ENCODE peak calls at places on chromosomes 1 and 21, in six cellular contexts. One of them, this sample, is unnamed. For H3K36me3, the result is how much of the 10 kb centered on the place peaks cover.

GRCh38 chr1:223022641-223023473 is 120.2 kb downstream of the TLR5 start:
- DNase-seq in HCT116: no peak
- DNase-seq in endothelial cell of umbilical vein: no peak
- DNase-seq in GM23338: peak
- DNase-seq in GM12878: no peak
- DNase-seq in K562: no peak
- DNase-seq in this sample: peak

GRCh38 chr1:232012773-232013386 is 386.3 kb downstream of the DISC1 start:
- DNase-seq in HCT116: no peak
- DNase-seq in endothelial cell of umbilical vein: peak
- DNase-seq in GM23338: no peak
- DNase-seq in GM12878: no peak
- DNase-seq in K562: no peak
- DNase-seq in this sample: no peak

GRCh38 chr1:218369688-218370511 is 24.8 kb downstream of the TGFB2 start:
- DNase-seq in HCT116: no peak
- DNase-seq in endothelial cell of umbilical vein: no peak
- DNase-seq in GM23338: no peak
- DNase-seq in GM12878: no peak
- DNase-seq in K562: no peak
- DNase-seq in this sample: no peak

GRCh38 chr1:11828511-11828910 is 19.1 kb downstream of the NPPA start:
- DNase-seq in HCT116: no peak
- DNase-seq in endothelial cell of umbilical vein: no peak
- DNase-seq in GM23338: no peak
- DNase-seq in GM12878: no peak
- DNase-seq in K562: no peak
- DNase-seq in this sample: no peak

GRCh38 chr1:10338047-10338446 is 60.8 kb upstream of the PGD start:
- DNase-seq in HCT116: peak
- DNase-seq in endothelial cell of umbilical vein: peak
- DNase-seq in GM23338: peak
- DNase-seq in GM12878: no peak
- DNase-seq in K562: peak
- DNase-seq in this sample: no peak

GRCh38 chr1:238764779-238765178 is 621.6 kb upstream of the CHRM3 start:
- DNase-seq in HCT116: no peak
- DNase-seq in endothelial cell of umbilical vein: no peak
- DNase-seq in GM23338: no peak
- DNase-seq in GM12878: no peak
- DNase-seq in K562: no peak
- DNase-seq in this sample: no peak

GRCh38 chr1:23354260-23354659 is 10.2 kb upstream of the HNRNPR start:
- DNase-seq in HCT116: no peak
- DNase-seq in endothelial cell of umbilical vein: no peak
- DNase-seq in GM23338: peak
- DNase-seq in GM12878: no peak
- DNase-seq in K562: no peak
- DNase-seq in this sample: no peak

GRCh38 chr21:37364722-37365121 is 1.9 kb upstream of the DYRK1A start:
- DNase-seq in HCT116: no peak
- DNase-seq in endothelial cell of umbilical vein: no peak
- DNase-seq in GM23338: no peak
- DNase-seq in GM12878: no peak
- DNase-seq in K562: peak
- DNase-seq in this sample: no peak

GRCh38 chr1:179034720-179035119 is 9.0 kb downstream of the FAM20B start:
- DNase-seq in HCT116: no peak
- DNase-seq in endothelial cell of umbilical vein: peak
- DNase-seq in GM23338: no peak
- DNase-seq in GM12878: peak
- DNase-seq in K562: no peak
- DNase-seq in this sample: no peak

GRCh38 chr1:19657511-19657910 is 7.2 kb upstream of the HTR6 start:
- DNase-seq in HCT116: no peak
- DNase-seq in endothelial cell of umbilical vein: no peak
- DNase-seq in GM23338: no peak
- DNase-seq in GM12878: no peak
- DNase-seq in K562: no peak
- DNase-seq in this sample: no peak

GRCh38 chr1:94240822-94241221 is 3.4 kb upstream of the ARHGAP29 start:
- DNase-seq in HCT116: no peak
- DNase-seq in endothelial cell of umbilical vein: peak
- DNase-seq in GM23338: peak
- DNase-seq in GM12878: no peak
- DNase-seq in K562: no peak
- DNase-seq in this sample: no peak

GRCh38 chr1:197620660-197621273 is 154.5 kb downstream of the DENND1B start:
- DNase-seq in HCT116: no peak
- DNase-seq in endothelial cell of umbilical vein: no peak
- DNase-seq in GM23338: no peak
- DNase-seq in GM12878: no peak
- DNase-seq in K562: no peak
- DNase-seq in this sample: no peak

GRCh38 chr1:197614916-197615692 is 160.2 kb downstream of the DENND1B start:
- DNase-seq in HCT116: peak
- DNase-seq in endothelial cell of umbilical vein: peak
- DNase-seq in GM23338: peak
- DNase-seq in GM12878: peak
- DNase-seq in K562: peak
- DNase-seq in this sample: no peak

GRCh38 chr1:197618065-197618464 is 157.2 kb downstream of the DENND1B start:
- DNase-seq in HCT116: no peak
- DNase-seq in endothelial cell of umbilical vein: peak
- DNase-seq in GM23338: no peak
- DNase-seq in GM12878: no peak
- DNase-seq in K562: no peak
- DNase-seq in this sample: no peak

GRCh38 chr1:197619008-197619640 is 156.2 kb downstream of the DENND1B start:
- DNase-seq in HCT116: peak
- DNase-seq in endothelial cell of umbilical vein: peak
- DNase-seq in GM23338: peak
- DNase-seq in GM12878: no peak
- DNase-seq in K562: no peak
- DNase-seq in this sample: no peak

DNA sequence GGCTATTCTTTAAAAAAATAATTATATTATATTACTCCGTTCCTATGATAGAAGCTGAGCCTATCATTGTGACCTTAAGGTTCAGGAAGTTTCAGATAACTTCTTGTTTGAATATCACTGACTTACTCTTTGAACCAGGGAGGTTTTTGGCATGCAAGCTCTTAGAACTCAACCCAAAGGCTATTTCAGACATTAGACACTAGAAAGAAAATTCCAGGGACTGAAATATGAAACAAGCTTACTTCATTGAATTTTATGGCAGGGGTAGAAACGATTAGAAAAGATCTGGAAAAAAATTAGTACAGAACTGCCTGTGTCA is 159.6 kb downstream of the DENND1B start:
- DNase-seq in HCT116: no peak
- DNase-seq in endothelial cell of umbilical vein: no peak
- DNase-seq in GM23338: no peak
- DNase-seq in GM12878: no peak
- DNase-seq in K562: no peak
- DNase-seq in this sample: no peak
- TF ChIP-seq POLR2AphosphoS5 in HCT116: no peak
- TF ChIP-seq POLR2AphosphoS5 in endothelial cell of umbilical vein: no peak
- TF ChIP-seq POLR2AphosphoS5 in GM23338: no peak
- TF ChIP-seq POLR2AphosphoS5 in GM12878: no peak
- TF ChIP-seq POLR2AphosphoS5 in K562: no peak
- TF ChIP-seq POLR2AphosphoS5 in this sample: no peak

DNA sequence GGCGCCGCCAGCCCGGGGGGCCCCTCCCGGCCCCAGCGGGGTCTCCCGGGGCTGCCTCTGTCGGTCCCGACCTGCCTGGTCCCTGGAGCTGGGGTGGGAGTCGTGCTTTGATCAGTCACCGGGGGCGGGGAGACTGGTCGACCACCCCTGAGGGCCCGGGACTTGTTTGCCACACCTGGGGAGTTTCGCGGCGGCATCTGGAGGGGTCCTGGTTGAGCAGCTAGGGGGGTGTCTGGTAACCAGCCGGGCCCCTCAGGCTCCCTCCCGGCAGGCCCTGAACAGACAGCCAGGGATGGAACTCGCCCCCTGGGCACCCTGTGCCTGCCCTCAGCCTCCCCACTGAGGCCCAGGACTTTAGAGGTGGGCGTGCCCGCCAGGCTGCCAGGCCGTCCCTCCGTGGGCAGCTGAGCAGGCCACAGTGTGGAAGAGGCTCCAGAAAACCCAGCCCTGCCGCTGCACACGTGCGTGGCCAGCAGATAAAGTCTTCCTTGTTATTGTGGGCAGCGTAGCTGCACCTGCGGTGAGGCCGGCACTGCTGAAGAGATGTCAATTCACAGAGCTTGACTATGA is 13.3 kb upstream of the SAMD11 start:
- DNase-seq in HCT116: no peak
- DNase-seq in endothelial cell of umbilical vein: no peak
- DNase-seq in GM23338: no peak
- DNase-seq in GM12878: no peak
- DNase-seq in K562: no peak
- DNase-seq in this sample: no peak
- TF ChIP-seq EZH2 in HCT116: no peak
- TF ChIP-seq EZH2 in endothelial cell of umbilical vein: no peak
- TF ChIP-seq EZH2 in GM23338: no peak
- TF ChIP-seq EZH2 in GM12878: no peak
- TF ChIP-seq EZH2 in K562: no peak
- TF ChIP-seq EZH2 in this sample: no peak

DNA sequence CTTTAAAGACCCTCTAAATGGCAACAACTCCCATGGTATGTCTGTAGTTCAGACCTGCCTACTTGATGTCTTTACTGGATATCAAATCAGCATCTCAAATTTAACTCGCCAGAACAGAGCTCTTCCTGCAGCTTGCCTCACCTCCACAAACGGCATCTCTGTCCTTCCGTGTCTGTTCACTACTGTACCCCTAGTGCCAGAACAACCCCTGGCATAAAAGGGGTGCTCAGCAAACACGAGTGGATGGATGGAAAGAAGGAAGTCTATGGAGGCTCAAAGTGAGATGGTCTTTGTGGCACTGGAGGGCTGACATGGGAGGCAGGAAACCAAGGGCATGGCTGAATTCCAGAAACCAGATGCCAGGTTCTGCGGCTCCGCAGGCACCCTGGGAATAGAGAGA is 22.7 kb downstream of the MRPL37 start:
- DNase-seq in HCT116: no peak
- DNase-seq in endothelial cell of umbilical vein: no peak
- DNase-seq in GM23338: no peak
- DNase-seq in GM12878: no peak
- DNase-seq in K562: no peak
- DNase-seq in this sample: no peak
- H3K36me3 ChIP-seq in HCT116: under half
- H3K36me3 ChIP-seq in endothelial cell of umbilical vein: under half
- H3K36me3 ChIP-seq in GM23338: under half
- H3K36me3 ChIP-seq in GM12878: under half
- H3K36me3 ChIP-seq in K562: half or more
- H3K36me3 ChIP-seq in this sample: under half

GRCh38 chr1:39178541-39179431 is 25.7 kb upstream of the MACF1 start:
- DNase-seq in HCT116: peak
- DNase-seq in endothelial cell of umbilical vein: peak
- DNase-seq in GM23338: no peak
- DNase-seq in GM12878: no peak
- DNase-seq in K562: peak
- DNase-seq in this sample: no peak
- TF ChIP-seq POLR2AphosphoS5 in HCT116: peak
- TF ChIP-seq POLR2AphosphoS5 in endothelial cell of umbilical vein: peak
- TF ChIP-seq POLR2AphosphoS5 in GM23338: no peak
- TF ChIP-seq POLR2AphosphoS5 in GM12878: no peak
- TF ChIP-seq POLR2AphosphoS5 in K562: no peak
- TF ChIP-seq POLR2AphosphoS5 in this sample: no peak

DNA sequence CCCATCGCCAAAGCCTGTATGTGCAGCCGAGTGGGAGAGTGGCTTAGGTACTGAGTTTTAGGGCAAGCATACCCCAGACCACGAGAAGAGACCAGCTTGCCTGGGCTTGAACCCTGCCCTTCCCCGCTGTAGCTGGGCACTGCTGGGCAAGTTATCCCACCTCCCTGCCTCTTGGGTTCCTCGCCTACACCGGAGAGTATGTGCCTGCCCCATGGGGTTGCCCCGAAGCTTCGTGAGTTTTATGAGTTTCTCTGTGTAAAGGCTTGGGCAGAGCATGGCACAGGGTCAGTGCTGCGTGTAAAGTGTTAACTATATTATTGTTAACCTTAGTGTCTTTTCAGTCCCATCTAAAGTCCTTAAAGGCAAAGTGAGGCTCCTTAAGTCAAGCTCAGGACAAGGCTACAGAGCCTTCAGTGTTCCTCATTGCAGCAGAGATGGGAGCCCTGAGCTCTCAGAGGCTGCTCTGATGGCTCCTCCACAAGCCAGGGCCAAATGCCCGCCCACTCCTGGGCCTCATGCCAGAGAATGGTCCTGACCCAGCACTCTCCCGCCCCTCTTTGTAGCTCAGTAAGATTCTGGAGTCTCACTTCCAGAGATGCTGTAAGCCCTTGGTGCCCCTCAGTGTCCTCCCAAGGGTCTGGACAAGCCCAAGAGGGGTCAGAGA is 37.0 kb upstream of the KCNA10 start:
- DNase-seq in HCT116: no peak
- DNase-seq in endothelial cell of umbilical vein: no peak
- DNase-seq in GM23338: peak
- DNase-seq in GM12878: no peak
- DNase-seq in K562: no peak
- DNase-seq in this sample: no peak
- TF ChIP-seq EZH2 in HCT116: no peak
- TF ChIP-seq EZH2 in endothelial cell of umbilical vein: no peak
- TF ChIP-seq EZH2 in GM23338: no peak
- TF ChIP-seq EZH2 in GM12878: no peak
- TF ChIP-seq EZH2 in K562: no peak
- TF ChIP-seq EZH2 in this sample: no peak